ENCODE peak calls at places on chromosomes 4 and X, in eight cellular contexts. One of them, this sample, is unnamed. For H3K4me1, the result is how much of the 10 kb centered on the place peaks cover.

GRCh38 chr4:141045848-141046247 is 87.4 kb downstream of the RNF150 start:
- DNase-seq in SJSA1: no peak
- DNase-seq in IMR-90: no peak
- DNase-seq in heart right ventricle: no peak
- DNase-seq in suprapubic skin: no peak
- DNase-seq in mucosa of descending colon: no peak
- DNase-seq in stomach: no peak
- DNase-seq in left ventricle myocardium inferior: no peak
- DNase-seq in this sample: no peak

GRCh38 chr4:75058486-75058885 is 125.6 kb downstream of the PARM1 start:
- DNase-seq in suprapubic skin: no peak
- DNase-seq in heart right ventricle: no peak
- DNase-seq in mucosa of descending colon: no peak
- DNase-seq in stomach: no peak
- DNase-seq in SJSA1: no peak
- DNase-seq in IMR-90: no peak
- DNase-seq in left ventricle myocardium inferior: no peak
- DNase-seq in this sample: no peak

GRCh38 chr4:133062851-133063250 is 86.2 kb upstream of the PCDH10 start:
- DNase-seq in left ventricle myocardium inferior: no peak
- DNase-seq in heart right ventricle: no peak
- DNase-seq in stomach: no peak
- DNase-seq in suprapubic skin: no peak
- DNase-seq in SJSA1: no peak
- DNase-seq in mucosa of descending colon: no peak
- DNase-seq in IMR-90: no peak
- DNase-seq in this sample: no peak

GRCh38 chr4:80138556-80139538 is 58.5 kb upstream of the PRDM8 start:
- DNase-seq in stomach: no peak
- DNase-seq in IMR-90: peak
- DNase-seq in SJSA1: no peak
- DNase-seq in heart right ventricle: no peak
- DNase-seq in left ventricle myocardium inferior: no peak
- DNase-seq in suprapubic skin: no peak
- DNase-seq in mucosa of descending colon: peak
- DNase-seq in this sample: no peak

GRCh38 chr4:122819708-122820449 is 6.8 kb upstream of the FGF2 start:
- DNase-seq in left ventricle myocardium inferior: no peak
- DNase-seq in mucosa of descending colon: no peak
- DNase-seq in stomach: no peak
- DNase-seq in suprapubic skin: no peak
- DNase-seq in SJSA1: no peak
- DNase-seq in IMR-90: peak
- DNase-seq in heart right ventricle: no peak
- DNase-seq in this sample: no peak

GRCh38 chrX:30215357-30215843 is at the start of gene MAGEB2:
- DNase-seq in stomach: no peak
- DNase-seq in heart right ventricle: no peak
- DNase-seq in left ventricle myocardium inferior: no peak
- DNase-seq in suprapubic skin: no peak
- DNase-seq in mucosa of descending colon: no peak
- DNase-seq in SJSA1: no peak
- DNase-seq in IMR-90: no peak
- DNase-seq in this sample: no peak

GRCh38 chr4:4502694-4503311 is 39.0 kb downstream of the STX18 start:
- DNase-seq in SJSA1: peak
- DNase-seq in stomach: no peak
- DNase-seq in left ventricle myocardium inferior: no peak
- DNase-seq in suprapubic skin: no peak
- DNase-seq in IMR-90: peak
- DNase-seq in heart right ventricle: no peak
- DNase-seq in mucosa of descending colon: no peak
- DNase-seq in this sample: no peak

GRCh38 chrX:68762649-68763268 is 66.1 kb upstream of the EFNB1 start:
- DNase-seq in SJSA1: no peak
- DNase-seq in stomach: no peak
- DNase-seq in heart right ventricle: no peak
- DNase-seq in IMR-90: no peak
- DNase-seq in left ventricle myocardium inferior: no peak
- DNase-seq in suprapubic skin: no peak
- DNase-seq in mucosa of descending colon: peak
- DNase-seq in this sample: no peak

GRCh38 chrX:33207056-33207455 is 4.3 kb downstream of the DMD start:
- DNase-seq in IMR-90: peak
- DNase-seq in SJSA1: no peak
- DNase-seq in stomach: no peak
- DNase-seq in suprapubic skin: no peak
- DNase-seq in heart right ventricle: no peak
- DNase-seq in left ventricle myocardium inferior: no peak
- DNase-seq in mucosa of descending colon: no peak
- DNase-seq in this sample: no peak

GRCh38 chrX:42770566-42770965 is 7.4 kb downstream of the PPP1R2C start:
- DNase-seq in suprapubic skin: no peak
- DNase-seq in SJSA1: no peak
- DNase-seq in heart right ventricle: no peak
- DNase-seq in mucosa of descending colon: no peak
- DNase-seq in stomach: no peak
- DNase-seq in left ventricle myocardium inferior: no peak
- DNase-seq in IMR-90: no peak
- DNase-seq in this sample: no peak

GRCh38 chr4:81807927-81808672 is 336.4 kb upstream of the RASGEF1B start:
- DNase-seq in SJSA1: no peak
- DNase-seq in stomach: peak
- DNase-seq in mucosa of descending colon: no peak
- DNase-seq in IMR-90: no peak
- DNase-seq in left ventricle myocardium inferior: no peak
- DNase-seq in heart right ventricle: no peak
- DNase-seq in suprapubic skin: no peak
- DNase-seq in this sample: no peak

GRCh38 chr4:2302387-2303119 is 40.6 kb upstream of the MXD4 start:
- DNase-seq in IMR-90: no peak
- DNase-seq in left ventricle myocardium inferior: no peak
- DNase-seq in stomach: peak
- DNase-seq in heart right ventricle: no peak
- DNase-seq in suprapubic skin: no peak
- DNase-seq in SJSA1: no peak
- DNase-seq in mucosa of descending colon: no peak
- DNase-seq in this sample: no peak

GRCh38 chr4:186104114-186104894 is at the start of gene FAM149A:
- DNase-seq in stomach: peak
- DNase-seq in suprapubic skin: no peak
- DNase-seq in IMR-90: no peak
- DNase-seq in left ventricle myocardium inferior: peak
- DNase-seq in mucosa of descending colon: peak
- DNase-seq in SJSA1: no peak
- DNase-seq in heart right ventricle: peak
- DNase-seq in this sample: peak

GRCh38 chr4:26503427-26503826 is 13.1 kb upstream of the CCKAR start:
- DNase-seq in suprapubic skin: no peak
- DNase-seq in mucosa of descending colon: no peak
- DNase-seq in stomach: no peak
- DNase-seq in left ventricle myocardium inferior: no peak
- DNase-seq in heart right ventricle: no peak
- DNase-seq in IMR-90: no peak
- DNase-seq in SJSA1: no peak
- DNase-seq in this sample: no peak

GRCh38 chrX:24145340-24146186 is 4.0 kb upstream of the ZFX start:
- DNase-seq in mucosa of descending colon: no peak
- DNase-seq in stomach: no peak
- DNase-seq in IMR-90: peak
- DNase-seq in left ventricle myocardium inferior: no peak
- DNase-seq in suprapubic skin: no peak
- DNase-seq in heart right ventricle: no peak
- DNase-seq in SJSA1: peak
- DNase-seq in this sample: no peak

GRCh38 chr4:73451978-73452747 is 16.1 kb downstream of the AFP start:
- DNase-seq in suprapubic skin: no peak
- DNase-seq in stomach: no peak
- DNase-seq in mucosa of descending colon: no peak
- DNase-seq in heart right ventricle: no peak
- DNase-seq in IMR-90: no peak
- DNase-seq in SJSA1: no peak
- DNase-seq in left ventricle myocardium inferior: no peak
- DNase-seq in this sample: no peak

GRCh38 chr4:137700751-137701150 is 168.5 kb upstream of the PCDH18 start:
- DNase-seq in stomach: no peak
- DNase-seq in mucosa of descending colon: no peak
- DNase-seq in left ventricle myocardium inferior: no peak
- DNase-seq in IMR-90: peak
- DNase-seq in suprapubic skin: no peak
- DNase-seq in heart right ventricle: no peak
- DNase-seq in SJSA1: peak
- DNase-seq in this sample: no peak

GRCh38 chrX:38879631-38880220 is 78.5 kb downstream of the MID1IP1 start:
- DNase-seq in IMR-90: no peak
- DNase-seq in suprapubic skin: no peak
- DNase-seq in heart right ventricle: peak
- DNase-seq in SJSA1: no peak
- DNase-seq in stomach: peak
- DNase-seq in mucosa of descending colon: peak
- DNase-seq in left ventricle myocardium inferior: peak
- DNase-seq in this sample: peak

GRCh38 chr4:125736057-125736456 is 421.3 kb downstream of the FAT4 start:
- DNase-seq in left ventricle myocardium inferior: no peak
- DNase-seq in IMR-90: peak
- DNase-seq in suprapubic skin: no peak
- DNase-seq in heart right ventricle: no peak
- DNase-seq in mucosa of descending colon: no peak
- DNase-seq in stomach: no peak
- DNase-seq in SJSA1: no peak
- DNase-seq in this sample: no peak

GRCh38 chr4:25001499-25001898 is 29.2 kb downstream of the LGI2 start:
- DNase-seq in stomach: no peak
- DNase-seq in suprapubic skin: no peak
- DNase-seq in IMR-90: no peak
- DNase-seq in left ventricle myocardium inferior: no peak
- DNase-seq in mucosa of descending colon: no peak
- DNase-seq in heart right ventricle: no peak
- DNase-seq in SJSA1: no peak
- DNase-seq in this sample: no peak

GRCh38 chr4:140633951-140634350 is 65.2 kb upstream of the UCP1 start:
- DNase-seq in IMR-90: no peak
- DNase-seq in stomach: no peak
- DNase-seq in left ventricle myocardium inferior: no peak
- DNase-seq in heart right ventricle: no peak
- DNase-seq in mucosa of descending colon: no peak
- DNase-seq in suprapubic skin: no peak
- DNase-seq in SJSA1: no peak
- DNase-seq in this sample: no peak

GRCh38 chrX:97898798-97899197 is 1015.1 kb downstream of the RPA4 start:
- DNase-seq in heart right ventricle: no peak
- DNase-seq in SJSA1: no peak
- DNase-seq in IMR-90: peak
- DNase-seq in mucosa of descending colon: no peak
- DNase-seq in stomach: no peak
- DNase-seq in left ventricle myocardium inferior: no peak
- DNase-seq in suprapubic skin: no peak
- DNase-seq in this sample: no peak

DNA sequence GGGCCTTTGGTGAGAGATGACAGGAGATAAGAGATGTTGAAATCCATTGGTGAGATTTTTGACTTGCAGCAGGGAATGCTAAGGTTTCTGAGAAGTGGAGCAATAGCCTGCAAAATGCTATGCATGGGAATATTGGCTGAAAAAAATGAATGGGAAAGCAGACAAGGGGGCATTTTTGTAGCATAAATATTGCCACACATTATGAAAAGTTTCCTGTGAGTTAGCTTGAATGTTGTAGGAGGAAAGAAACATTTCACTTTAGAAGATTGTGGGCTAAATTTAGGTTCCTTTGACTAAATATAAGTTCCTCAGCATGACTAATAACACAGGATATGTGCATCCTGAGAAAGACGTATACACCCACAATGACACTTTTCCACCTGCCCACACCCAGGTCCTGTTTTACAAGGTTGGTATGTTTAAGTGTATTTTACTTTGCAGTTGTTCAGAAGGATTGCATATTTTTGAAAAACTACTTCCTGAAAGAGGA is 28.4 kb downstream of the PHEX start:
- DNase-seq in mucosa of descending colon: no peak
- DNase-seq in suprapubic skin: no peak
- DNase-seq in left ventricle myocardium inferior: no peak
- DNase-seq in heart right ventricle: no peak
- DNase-seq in stomach: no peak
- DNase-seq in IMR-90: peak
- DNase-seq in SJSA1: no peak
- DNase-seq in this sample: no peak
- H3K4me1 ChIP-seq in mucosa of descending colon: under half
- H3K4me1 ChIP-seq in suprapubic skin: under half
- H3K4me1 ChIP-seq in left ventricle myocardium inferior: under half
- H3K4me1 ChIP-seq in heart right ventricle: under half
- H3K4me1 ChIP-seq in stomach: under half
- H3K4me1 ChIP-seq in IMR-90: under half
- H3K4me1 ChIP-seq in SJSA1: under half
- H3K4me1 ChIP-seq in this sample: under half

DNA sequence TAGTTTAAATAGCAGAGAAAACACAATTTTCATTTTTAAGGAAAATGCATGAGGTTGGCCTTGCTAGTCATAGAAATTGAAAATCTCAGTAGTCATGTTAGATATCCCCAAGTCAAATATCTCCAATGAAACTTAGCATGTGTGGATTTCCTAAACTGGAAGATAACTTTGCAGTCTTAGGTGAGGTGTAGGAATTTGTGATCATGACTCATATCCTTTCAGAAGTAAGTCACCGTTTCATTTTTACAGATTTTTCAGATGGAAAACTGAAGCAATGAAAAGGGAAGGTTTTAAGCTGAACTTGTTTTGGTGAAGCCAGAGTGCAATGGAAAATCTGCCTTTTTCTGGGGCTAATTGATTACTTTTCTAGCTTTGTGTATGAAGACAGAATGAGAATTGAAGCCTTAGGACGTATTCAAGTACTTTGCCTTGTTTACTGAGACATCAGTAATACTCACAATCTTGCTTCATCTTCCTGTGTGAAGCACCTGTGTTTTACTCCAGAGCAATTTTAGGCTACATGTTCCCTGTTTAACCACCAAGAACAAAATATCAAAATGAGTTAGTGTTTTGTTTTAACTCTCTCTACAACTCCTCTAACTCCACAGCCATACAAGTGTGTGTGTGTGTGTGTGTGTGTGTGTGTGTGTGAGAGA is 1662.8 kb upstream of the ADGRL3 start:
- DNase-seq in IMR-90: no peak
- DNase-seq in mucosa of descending colon: no peak
- DNase-seq in heart right ventricle: no peak
- DNase-seq in left ventricle myocardium inferior: no peak
- DNase-seq in suprapubic skin: no peak
- DNase-seq in stomach: no peak
- DNase-seq in SJSA1: no peak
- DNase-seq in this sample: no peak
- H3K4me3 ChIP-seq in IMR-90: no peak
- H3K4me3 ChIP-seq in mucosa of descending colon: no peak
- H3K4me3 ChIP-seq in heart right ventricle: no peak
- H3K4me3 ChIP-seq in left ventricle myocardium inferior: no peak
- H3K4me3 ChIP-seq in suprapubic skin: no peak
- H3K4me3 ChIP-seq in stomach: no peak
- H3K4me3 ChIP-seq in SJSA1: no peak
- H3K4me3 ChIP-seq in this sample: no peak

GRCh38 chrX:15601932-15602331 is 1.2 kb upstream of the ACE2 start:
- DNase-seq in suprapubic skin: no peak
- DNase-seq in IMR-90: no peak
- DNase-seq in SJSA1: no peak
- DNase-seq in mucosa of descending colon: no peak
- DNase-seq in heart right ventricle: no peak
- DNase-seq in stomach: no peak
- DNase-seq in left ventricle myocardium inferior: no peak
- DNase-seq in this sample: no peak
- H3K4me1 ChIP-seq in suprapubic skin: under half
- H3K4me1 ChIP-seq in IMR-90: under half
- H3K4me1 ChIP-seq in SJSA1: under half
- H3K4me1 ChIP-seq in mucosa of descending colon: under half
- H3K4me1 ChIP-seq in heart right ventricle: under half
- H3K4me1 ChIP-seq in stomach: under half
- H3K4me1 ChIP-seq in left ventricle myocardium inferior: under half
- H3K4me1 ChIP-seq in this sample: under half

GRCh38 chrX:153766871-153767673 is 3.0 kb downstream of the PLXNB3 start:
- DNase-seq in suprapubic skin: peak
- DNase-seq in left ventricle myocardium inferior: no peak
- DNase-seq in SJSA1: no peak
- DNase-seq in IMR-90: no peak
- DNase-seq in stomach: no peak
- DNase-seq in heart right ventricle: peak
- DNase-seq in mucosa of descending colon: no peak
- DNase-seq in this sample: peak
- H3K4me3 ChIP-seq in suprapubic skin: no peak
- H3K4me3 ChIP-seq in left ventricle myocardium inferior: no peak
- H3K4me3 ChIP-seq in SJSA1: no peak
- H3K4me3 ChIP-seq in IMR-90: no peak
- H3K4me3 ChIP-seq in stomach: no peak
- H3K4me3 ChIP-seq in heart right ventricle: no peak
- H3K4me3 ChIP-seq in mucosa of descending colon: no peak
- H3K4me3 ChIP-seq in this sample: no peak

This sample was measured in psoas muscle.